ENCODE peak calls at places on chromosomes 2 and 18, in eight cellular contexts. R is adrenal gland, A is body of pancreas, L is tibial artery, M is endothelial cell, J is foreskin fibroblast, P is B cell, Y is heart right ventricle. V is an unnamed sample.

GRCh38 chr2:20615046-20615465 is 35.8 kb downstream of the HS1BP3 start:
- DNase-seq in R (no peak), A (no peak), L (no peak), M (no peak), J (no peak), P (peak), Y (no peak), V (no peak)

GRCh38 chr2:9144047-9144446 is 62.6 kb upstream of the ASAP2 start:
- DNase-seq in R (no peak), A (no peak), L (no peak), M (no peak), J (no peak), P (no peak), Y (no peak), V (no peak)

GRCh38 chr2:65018141-65018582 is 29.0 kb downstream of the SLC1A4 start:
- DNase-seq in R (peak), A (peak), L (peak), M (no peak), J (no peak), P (no peak), Y (peak), V (no peak)

GRCh38 chr18:8912348-8913057 is 190.0 kb upstream of the NDUFV2 start:
- DNase-seq in R (no peak), A (peak), L (no peak), M (no peak), J (no peak), P (peak), Y (no peak), V (peak)

GRCh38 chr2:8154936-8155335 is 526.9 kb upstream of the ID2 start:
- DNase-seq in R (no peak), A (no peak), L (no peak), M (no peak), J (peak), P (no peak), Y (no peak), V (no peak)

GRCh38 chr2:233464531-233465240 is 101.9 kb downstream of the USP40 start:
- DNase-seq in R (no peak), A (no peak), L (no peak), M (no peak), J (no peak), P (no peak), Y (no peak), V (no peak)

GRCh38 chr18:37199741-37200140 is 365.9 kb downstream of the CELF4 start:
- DNase-seq in R (no peak), A (no peak), L (no peak), M (no peak), J (no peak), P (no peak), Y (no peak), V (no peak)

GRCh38 chr2:42486145-42486906 is 7.5 kb downstream of the KCNG3 start:
- DNase-seq in R (no peak), A (no peak), L (no peak), M (no peak), J (no peak), P (no peak), Y (no peak), V (no peak)

GRCh38 chr2:239009001-239009961 is 161.4 kb downstream of the TWIST2 start:
- DNase-seq in R (no peak), A (no peak), L (peak), M (no peak), J (no peak), P (no peak), Y (no peak), V (no peak)

GRCh38 chr2:50049237-50049636 is 894.9 kb upstream of the FSHR start:
- DNase-seq in R (no peak), A (no peak), L (no peak), M (no peak), J (no peak), P (no peak), Y (no peak), V (no peak)

GRCh38 chr2:237254369-237254861 is 159.5 kb downstream of the COL6A3 start:
- DNase-seq in R (no peak), A (no peak), L (no peak), M (no peak), J (no peak), P (no peak), Y (no peak), V (no peak)

GRCh38 chr2:228841475-228841874 is 429.6 kb downstream of the PID1 start:
- DNase-seq in R (no peak), A (no peak), L (no peak), M (no peak), J (no peak), P (no peak), Y (no peak), V (no peak)

GRCh38 chr18:79603321-79604204 is 76.0 kb upstream of the CTDP1 start:
- DNase-seq in R (no peak), A (no peak), L (no peak), M (no peak), J (no peak), P (no peak), Y (no peak), V (no peak)

GRCh38 chr2:135163306-135163705 is 111.2 kb downstream of the RAB3GAP1 start:
- DNase-seq in R (no peak), A (no peak), L (no peak), M (no peak), J (no peak), P (no peak), Y (no peak), V (no peak)

GRCh38 chr2:213425618-213426017 is 141.4 kb downstream of the SPAG16 start:
- DNase-seq in R (no peak), A (no peak), L (no peak), M (no peak), J (no peak), P (no peak), Y (no peak), V (no peak)

GRCh38 chr2:17191223-17191622 is 327.0 kb downstream of the RAD51AP2 start:
- DNase-seq in R (no peak), A (no peak), L (no peak), M (no peak), J (no peak), P (no peak), Y (no peak), V (no peak)

GRCh38 chr2:128797533-128797932 is 478.9 kb upstream of the HS6ST1 start:
- DNase-seq in R (no peak), A (no peak), L (peak), M (no peak), J (no peak), P (no peak), Y (no peak), V (no peak)

GRCh38 chr2:3111267-3111666 is 266.4 kb downstream of the EIPR1 start:
- DNase-seq in R (no peak), A (no peak), L (no peak), M (no peak), J (no peak), P (no peak), Y (no peak), V (no peak)

GRCh38 chr18:3245185-3245564 is 2.4 kb upstream of the MYL12A start:
- DNase-seq in R (no peak), A (no peak), L (no peak), M (no peak), J (no peak), P (no peak), Y (no peak), V (no peak)

GRCh38 chr2:48749820-48750739 is 5.4 kb downstream of the LHCGR start:
- DNase-seq in R (no peak), A (no peak), L (no peak), M (no peak), J (no peak), P (no peak), Y (no peak), V (peak)

GRCh38 chr2:231655494-231656408 is 52.6 kb upstream of the PTMA start:
- DNase-seq in R (no peak), A (no peak), L (no peak), M (no peak), J (no peak), P (no peak), Y (no peak), V (no peak)

GRCh38 chr2:14944562-14945346 is 312.2 kb downstream of the LRATD1 start:
- DNase-seq in R (no peak), A (peak), L (no peak), M (peak), J (no peak), P (no peak), Y (no peak), V (peak)

GRCh38 chr18:57910817-57911216 is 107.7 kb upstream of the ATP8B1 start:
- DNase-seq in R (no peak), A (no peak), L (no peak), M (peak), J (no peak), P (no peak), Y (no peak), V (no peak)

GRCh38 chr18:47490882-47491281 is 239.4 kb upstream of the SKOR2 start:
- DNase-seq in R (no peak), A (no peak), L (no peak), M (no peak), J (no peak), P (no peak), Y (no peak), V (peak)

GRCh38 chr2:11829947-11830707 is 83.7 kb downstream of the LPIN1 start:
- DNase-seq in R (peak), A (peak), L (peak), M (peak), J (peak), P (peak), Y (peak), V (peak)
- TF ChIP-seq CTCF in R (no peak), A (no peak), L (peak), M (no peak), J (peak), P (no peak), Y (peak), V (peak)

GRCh38 chr2:111135910-111136297 is 15.2 kb downstream of the BCL2L11 start:
- DNase-seq in R (no peak), A (peak), L (peak), M (no peak), J (no peak), P (no peak), Y (peak), V (no peak)
- TF ChIP-seq CTCF in R (no peak), A (no peak), L (no peak), M (no peak), J (no peak), P (no peak), Y (peak), V (no peak)

GRCh38 chr18:12086677-12087482 is 6.8 kb upstream of the ANKRD62 start:
- DNase-seq in R (no peak), A (no peak), L (no peak), M (no peak), J (no peak), P (no peak), Y (peak), V (no peak)
- TF ChIP-seq CTCF in R (no peak), A (no peak), L (no peak), M (no peak), J (no peak), P (no peak), Y (no peak), V (no peak)

DNA sequence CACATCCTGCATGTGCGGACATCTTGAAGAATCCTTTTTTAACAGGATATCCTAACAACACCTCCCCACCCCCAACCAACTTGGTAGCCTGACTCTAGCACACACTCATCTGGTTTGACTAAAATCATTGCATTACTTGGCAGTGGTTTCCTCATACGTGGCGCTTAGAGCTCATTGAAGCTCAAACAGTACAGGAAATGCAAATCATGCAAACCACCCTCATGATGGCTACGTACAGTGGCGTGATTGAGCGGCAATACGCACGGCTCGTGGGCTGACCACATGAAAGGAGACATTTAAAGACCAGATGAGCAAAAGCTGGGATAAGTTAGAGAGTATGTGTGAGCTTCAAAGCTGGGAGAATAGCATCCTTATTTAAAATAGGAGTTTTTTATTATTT is 336.2 kb downstream of the ZEB2 start:
- DNase-seq in R (no peak), A (peak), L (no peak), M (peak), J (peak), P (peak), Y (no peak), V (no peak)
- TF ChIP-seq CTCF in R (no peak), A (no peak), L (no peak), M (no peak), J (no peak), P (no peak), Y (no peak), V (no peak)

DNA sequence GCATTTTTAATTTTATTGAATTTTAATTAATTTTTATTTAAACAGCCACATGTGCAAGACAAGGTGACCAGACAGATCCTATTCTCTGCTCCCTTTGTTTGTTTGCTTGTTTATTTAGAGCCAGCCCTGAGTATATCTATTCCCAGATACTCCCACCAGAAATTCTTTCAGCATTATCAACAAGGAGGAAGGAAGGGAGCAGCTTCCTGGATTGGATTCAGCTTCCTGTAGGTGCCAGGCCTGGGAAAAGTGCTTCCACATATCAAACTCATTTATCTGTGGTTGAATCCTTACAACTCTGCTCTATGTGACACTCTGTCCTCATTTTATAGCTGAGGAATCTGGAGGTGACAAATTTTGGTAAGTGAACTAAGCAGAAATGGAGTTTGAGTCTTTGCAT is 60.5 kb upstream of the KLF7 start:
- DNase-seq in R (no peak), A (no peak), L (no peak), M (no peak), J (no peak), P (no peak), Y (no peak), V (no peak)
- TF ChIP-seq CTCF in R (no peak), A (no peak), L (no peak), M (no peak), J (no peak), P (no peak), Y (no peak), V (no peak)

DNA sequence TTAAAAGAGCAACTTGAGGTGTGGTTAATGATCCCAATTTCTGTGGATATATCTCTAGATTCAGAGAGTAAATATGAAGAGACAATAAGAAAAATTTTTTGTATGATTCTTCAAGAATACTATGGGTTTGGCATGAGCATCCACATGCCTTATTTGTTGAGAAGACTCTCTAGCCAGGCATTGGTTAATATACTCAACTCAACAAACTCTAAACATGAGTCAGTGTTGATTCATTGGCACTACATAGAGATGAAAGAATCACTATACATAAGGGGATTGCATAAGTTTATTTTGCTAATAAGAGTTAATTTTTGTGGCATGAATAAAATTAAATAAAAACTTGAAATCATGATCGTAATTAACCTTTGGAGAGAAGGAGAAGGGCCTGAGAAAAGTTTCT is 930.2 kb upstream of the LRRTM1 start:
- DNase-seq in R (no peak), A (no peak), L (no peak), M (no peak), J (no peak), P (no peak), Y (no peak), V (peak)
- TF ChIP-seq CTCF in R (no peak), A (no peak), L (no peak), M (no peak), J (no peak), P (no peak), Y (no peak), V (no peak)

DNA sequence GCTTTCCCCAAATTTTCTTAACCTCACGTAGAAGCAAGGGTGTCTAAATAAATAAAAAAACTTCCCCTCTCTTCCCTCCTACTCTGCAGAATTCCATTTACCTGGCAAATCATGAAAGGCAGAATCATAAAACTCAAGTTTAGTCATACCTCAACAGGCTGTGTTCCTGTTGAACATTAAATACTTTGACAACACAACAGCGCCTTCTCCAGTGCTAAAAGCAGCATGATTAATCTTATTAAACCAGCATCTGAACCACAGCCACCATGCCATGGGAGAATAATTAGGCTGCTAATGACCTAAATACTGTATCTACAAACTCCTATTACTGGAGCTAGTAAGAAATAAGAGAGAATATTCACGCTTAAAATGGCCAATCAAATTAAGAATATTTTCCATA is 68.1 kb downstream of the CDH2 start:
- DNase-seq in R (no peak), A (no peak), L (no peak), M (no peak), J (no peak), P (no peak), Y (no peak), V (peak)
- TF ChIP-seq CTCF in R (no peak), A (no peak), L (no peak), M (no peak), J (no peak), P (no peak), Y (peak), V (no peak)

GRCh38 chr18:76927216-76927725 is 104.9 kb downstream of the ZNF236 start:
- DNase-seq in R (no peak), A (no peak), L (no peak), M (no peak), J (no peak), P (no peak), Y (no peak), V (no peak)
- TF ChIP-seq CTCF in R (no peak), A (no peak), L (no peak), M (no peak), J (no peak), P (no peak), Y (no peak), V (no peak)

DNA sequence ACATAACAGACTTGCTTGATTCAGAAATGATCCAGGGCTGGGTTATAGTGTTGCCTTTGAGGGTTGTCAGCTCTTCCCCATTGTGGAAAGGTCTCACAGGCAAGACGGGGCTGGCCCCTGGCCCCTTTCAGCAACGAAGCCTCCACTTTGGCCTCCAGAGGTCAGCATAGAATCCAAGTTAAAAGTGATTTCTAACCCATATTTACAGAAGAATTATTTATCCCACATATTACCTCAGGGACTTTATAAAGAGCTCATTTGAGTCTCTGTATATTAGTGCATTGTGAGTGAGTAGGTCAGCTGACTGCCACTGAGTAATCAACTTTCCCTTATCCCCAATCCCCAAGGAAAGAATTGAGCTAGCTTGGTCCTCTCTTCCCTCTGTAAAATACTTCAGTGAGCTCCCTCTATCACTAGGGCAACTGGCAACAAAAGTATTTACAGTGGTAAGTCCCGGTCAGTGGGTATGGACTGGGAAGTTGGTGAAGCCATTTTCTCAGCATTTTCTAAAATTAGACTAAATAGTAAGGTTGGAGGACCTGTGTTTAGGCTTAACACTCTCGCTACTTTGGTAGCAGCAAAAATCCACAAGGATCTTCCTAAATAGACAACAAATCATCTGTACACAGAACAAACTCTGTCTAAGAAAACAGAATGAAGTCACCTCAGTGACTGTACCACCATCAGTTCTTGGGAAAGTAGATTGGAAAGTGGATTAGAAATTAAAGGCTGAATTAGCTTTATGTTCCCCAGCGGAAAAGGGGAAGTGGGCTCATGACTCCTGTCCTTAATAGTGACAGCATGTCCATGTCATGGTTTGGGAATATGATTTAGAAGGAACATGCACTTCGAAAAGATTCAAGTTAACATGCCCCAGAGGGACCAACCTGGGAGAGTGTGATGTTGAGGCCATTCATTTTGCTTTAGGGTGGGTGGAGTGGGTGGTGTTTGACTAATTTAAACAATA is 171.0 kb upstream of the SIX3 start:
- DNase-seq in R (no peak), A (no peak), L (no peak), M (peak), J (no peak), P (no peak), Y (no peak), V (no peak)
- TF ChIP-seq CTCF in R (no peak), A (no peak), L (no peak), M (no peak), J (no peak), P (no peak), Y (no peak), V (no peak)

V was measured in MCF 10A.